ENCODE peak calls at places on chromosomes 11 and 22, in nine cellular contexts. One of them, this sample, is unnamed.

GRCh38 chr11:120055646-120056045 is 82.3 kb downstream of the TRIM29 start:
- DNase-seq in prostate gland: peak
- DNase-seq in GM12865: no peak
- DNase-seq in stomach: no peak
- DNase-seq in astrocyte of the spinal cord: peak
- DNase-seq in heart left ventricle: no peak
- DNase-seq in brain microvascular endothelial cell: no peak
- DNase-seq in IMR-90: no peak
- DNase-seq in GM12864: no peak
- DNase-seq in this sample: peak

GRCh38 chr11:36240746-36241295 is 48.4 kb downstream of the COMMD9 start:
- DNase-seq in stomach: no peak
- DNase-seq in prostate gland: no peak
- DNase-seq in brain microvascular endothelial cell: no peak
- DNase-seq in heart left ventricle: no peak
- DNase-seq in GM12864: no peak
- DNase-seq in GM12865: no peak
- DNase-seq in astrocyte of the spinal cord: no peak
- DNase-seq in IMR-90: no peak
- DNase-seq in this sample: no peak

GRCh38 chr11:33347490-33348125 is 90.4 kb downstream of the HIPK3 start:
- DNase-seq in GM12865: peak
- DNase-seq in stomach: no peak
- DNase-seq in brain microvascular endothelial cell: no peak
- DNase-seq in IMR-90: no peak
- DNase-seq in heart left ventricle: no peak
- DNase-seq in prostate gland: no peak
- DNase-seq in astrocyte of the spinal cord: no peak
- DNase-seq in GM12864: no peak
- DNase-seq in this sample: no peak

GRCh38 chr11:83249972-83250593 is 36.1 kb downstream of the CCDC90B start:
- DNase-seq in IMR-90: peak
- DNase-seq in GM12865: peak
- DNase-seq in GM12864: peak
- DNase-seq in brain microvascular endothelial cell: peak
- DNase-seq in heart left ventricle: no peak
- DNase-seq in prostate gland: peak
- DNase-seq in stomach: no peak
- DNase-seq in astrocyte of the spinal cord: peak
- DNase-seq in this sample: peak

GRCh38 chr11:32830413-32830738 is 649 bp downstream of the PRRG4 start:
- DNase-seq in GM12865: no peak
- DNase-seq in brain microvascular endothelial cell: no peak
- DNase-seq in astrocyte of the spinal cord: no peak
- DNase-seq in GM12864: no peak
- DNase-seq in IMR-90: no peak
- DNase-seq in prostate gland: peak
- DNase-seq in stomach: peak
- DNase-seq in heart left ventricle: no peak
- DNase-seq in this sample: peak

GRCh38 chr22:45290410-45290936 is 5.7 kb downstream of the UPK3A start:
- DNase-seq in GM12865: no peak
- DNase-seq in prostate gland: peak
- DNase-seq in IMR-90: peak
- DNase-seq in brain microvascular endothelial cell: peak
- DNase-seq in heart left ventricle: no peak
- DNase-seq in GM12864: no peak
- DNase-seq in astrocyte of the spinal cord: peak
- DNase-seq in stomach: peak
- DNase-seq in this sample: peak

GRCh38 chr11:37613031-37613430 is 1015.0 kb upstream of the RAG2 start:
- DNase-seq in prostate gland: no peak
- DNase-seq in stomach: no peak
- DNase-seq in GM12864: no peak
- DNase-seq in heart left ventricle: no peak
- DNase-seq in astrocyte of the spinal cord: no peak
- DNase-seq in GM12865: no peak
- DNase-seq in brain microvascular endothelial cell: no peak
- DNase-seq in IMR-90: no peak
- DNase-seq in this sample: no peak

GRCh38 chr11:12179019-12179418 is 68.6 kb downstream of the MICAL2 start:
- DNase-seq in GM12865: no peak
- DNase-seq in heart left ventricle: no peak
- DNase-seq in IMR-90: no peak
- DNase-seq in stomach: peak
- DNase-seq in GM12864: no peak
- DNase-seq in astrocyte of the spinal cord: no peak
- DNase-seq in brain microvascular endothelial cell: no peak
- DNase-seq in prostate gland: no peak
- DNase-seq in this sample: no peak

GRCh38 chr11:2301631-2302272 is at the start of the genes C11orf21 and TSPAN32:
- DNase-seq in prostate gland: no peak
- DNase-seq in brain microvascular endothelial cell: no peak
- DNase-seq in GM12864: no peak
- DNase-seq in GM12865: peak
- DNase-seq in heart left ventricle: peak
- DNase-seq in IMR-90: peak
- DNase-seq in stomach: peak
- DNase-seq in astrocyte of the spinal cord: peak
- DNase-seq in this sample: no peak

GRCh38 chr11:2302280-2302843 is 549 bp downstream of the TSPAN32 start:
- DNase-seq in GM12865: no peak
- DNase-seq in astrocyte of the spinal cord: no peak
- DNase-seq in brain microvascular endothelial cell: no peak
- DNase-seq in heart left ventricle: no peak
- DNase-seq in stomach: no peak
- DNase-seq in prostate gland: no peak
- DNase-seq in IMR-90: no peak
- DNase-seq in GM12864: no peak
- DNase-seq in this sample: no peak

GRCh38 chr11:2300290-2300935 is 1.3 kb downstream of the C11orf21 start:
- DNase-seq in GM12865: no peak
- DNase-seq in stomach: peak
- DNase-seq in astrocyte of the spinal cord: no peak
- DNase-seq in GM12864: no peak
- DNase-seq in IMR-90: no peak
- DNase-seq in brain microvascular endothelial cell: no peak
- DNase-seq in prostate gland: no peak
- DNase-seq in heart left ventricle: no peak
- DNase-seq in this sample: no peak

GRCh38 chr11:2299773-2300172 is 1.9 kb downstream of the C11orf21 start:
- DNase-seq in prostate gland: no peak
- DNase-seq in GM12864: no peak
- DNase-seq in stomach: peak
- DNase-seq in GM12865: no peak
- DNase-seq in IMR-90: no peak
- DNase-seq in heart left ventricle: no peak
- DNase-seq in brain microvascular endothelial cell: no peak
- DNase-seq in astrocyte of the spinal cord: no peak
- DNase-seq in this sample: no peak

GRCh38 chr11:2300936-2301630 is 635 bp downstream of the C11orf21 start:
- DNase-seq in heart left ventricle: no peak
- DNase-seq in prostate gland: no peak
- DNase-seq in brain microvascular endothelial cell: no peak
- DNase-seq in GM12864: no peak
- DNase-seq in astrocyte of the spinal cord: no peak
- DNase-seq in IMR-90: no peak
- DNase-seq in stomach: peak
- DNase-seq in GM12865: no peak
- DNase-seq in this sample: no peak
- H3K4me3 ChIP-seq in heart left ventricle: peak
- H3K4me3 ChIP-seq in prostate gland: no peak
- H3K4me3 ChIP-seq in brain microvascular endothelial cell: no peak
- H3K4me3 ChIP-seq in GM12864: no peak
- H3K4me3 ChIP-seq in astrocyte of the spinal cord: no peak
- H3K4me3 ChIP-seq in IMR-90: no peak
- H3K4me3 ChIP-seq in stomach: peak
- H3K4me3 ChIP-seq in GM12865: no peak
- H3K4me3 ChIP-seq in this sample: no peak

GRCh38 chr11:46410021-46410420 is 18.4 kb upstream of the CHRM4 start:
- DNase-seq in IMR-90: no peak
- DNase-seq in brain microvascular endothelial cell: no peak
- DNase-seq in heart left ventricle: no peak
- DNase-seq in GM12865: no peak
- DNase-seq in astrocyte of the spinal cord: peak
- DNase-seq in GM12864: no peak
- DNase-seq in stomach: no peak
- DNase-seq in prostate gland: no peak
- DNase-seq in this sample: no peak
- TF ChIP-seq CTCF in IMR-90: peak
- TF ChIP-seq CTCF in brain microvascular endothelial cell: peak
- TF ChIP-seq CTCF in heart left ventricle: no peak
- TF ChIP-seq CTCF in GM12865: no peak
- TF ChIP-seq CTCF in astrocyte of the spinal cord: peak
- TF ChIP-seq CTCF in GM12864: no peak
- TF ChIP-seq CTCF in stomach: no peak
- TF ChIP-seq CTCF in prostate gland: no peak
- TF ChIP-seq CTCF in this sample: peak

GRCh38 chr11:47270331-47271271 is 668 bp downstream of the MADD start:
- DNase-seq in astrocyte of the spinal cord: peak
- DNase-seq in prostate gland: peak
- DNase-seq in IMR-90: peak
- DNase-seq in GM12865: peak
- DNase-seq in GM12864: no peak
- DNase-seq in stomach: no peak
- DNase-seq in heart left ventricle: peak
- DNase-seq in brain microvascular endothelial cell: peak
- DNase-seq in this sample: peak

GRCh38 chr11:47272706-47273105 is 2.8 kb downstream of the MADD start:
- DNase-seq in stomach: no peak
- DNase-seq in GM12865: peak
- DNase-seq in prostate gland: no peak
- DNase-seq in GM12864: no peak
- DNase-seq in IMR-90: peak
- DNase-seq in astrocyte of the spinal cord: no peak
- DNase-seq in brain microvascular endothelial cell: no peak
- DNase-seq in heart left ventricle: no peak
- DNase-seq in this sample: no peak

GRCh38 chr11:47269829-47270305 is at the start of gene MADD:
- DNase-seq in prostate gland: peak
- DNase-seq in GM12864: peak
- DNase-seq in brain microvascular endothelial cell: peak
- DNase-seq in stomach: peak
- DNase-seq in heart left ventricle: peak
- DNase-seq in GM12865: peak
- DNase-seq in IMR-90: peak
- DNase-seq in astrocyte of the spinal cord: peak
- DNase-seq in this sample: no peak

GRCh38 chr11:47271961-47272661 is 2.2 kb downstream of the MADD start:
- DNase-seq in astrocyte of the spinal cord: no peak
- DNase-seq in IMR-90: no peak
- DNase-seq in GM12864: no peak
- DNase-seq in brain microvascular endothelial cell: no peak
- DNase-seq in prostate gland: no peak
- DNase-seq in heart left ventricle: peak
- DNase-seq in stomach: peak
- DNase-seq in GM12865: peak
- DNase-seq in this sample: no peak

GRCh38 chr11:47271328-47271727 is 1.4 kb downstream of the MADD start:
- DNase-seq in GM12864: no peak
- DNase-seq in stomach: no peak
- DNase-seq in GM12865: no peak
- DNase-seq in astrocyte of the spinal cord: no peak
- DNase-seq in heart left ventricle: no peak
- DNase-seq in brain microvascular endothelial cell: no peak
- DNase-seq in IMR-90: no peak
- DNase-seq in prostate gland: no peak
- DNase-seq in this sample: no peak
- H3K4me3 ChIP-seq in GM12864: peak
- H3K4me3 ChIP-seq in stomach: peak
- H3K4me3 ChIP-seq in GM12865: peak
- H3K4me3 ChIP-seq in astrocyte of the spinal cord: no peak
- H3K4me3 ChIP-seq in heart left ventricle: no peak
- H3K4me3 ChIP-seq in brain microvascular endothelial cell: no peak
- H3K4me3 ChIP-seq in IMR-90: no peak
- H3K4me3 ChIP-seq in prostate gland: no peak
- H3K4me3 ChIP-seq in this sample: no peak

DNA sequence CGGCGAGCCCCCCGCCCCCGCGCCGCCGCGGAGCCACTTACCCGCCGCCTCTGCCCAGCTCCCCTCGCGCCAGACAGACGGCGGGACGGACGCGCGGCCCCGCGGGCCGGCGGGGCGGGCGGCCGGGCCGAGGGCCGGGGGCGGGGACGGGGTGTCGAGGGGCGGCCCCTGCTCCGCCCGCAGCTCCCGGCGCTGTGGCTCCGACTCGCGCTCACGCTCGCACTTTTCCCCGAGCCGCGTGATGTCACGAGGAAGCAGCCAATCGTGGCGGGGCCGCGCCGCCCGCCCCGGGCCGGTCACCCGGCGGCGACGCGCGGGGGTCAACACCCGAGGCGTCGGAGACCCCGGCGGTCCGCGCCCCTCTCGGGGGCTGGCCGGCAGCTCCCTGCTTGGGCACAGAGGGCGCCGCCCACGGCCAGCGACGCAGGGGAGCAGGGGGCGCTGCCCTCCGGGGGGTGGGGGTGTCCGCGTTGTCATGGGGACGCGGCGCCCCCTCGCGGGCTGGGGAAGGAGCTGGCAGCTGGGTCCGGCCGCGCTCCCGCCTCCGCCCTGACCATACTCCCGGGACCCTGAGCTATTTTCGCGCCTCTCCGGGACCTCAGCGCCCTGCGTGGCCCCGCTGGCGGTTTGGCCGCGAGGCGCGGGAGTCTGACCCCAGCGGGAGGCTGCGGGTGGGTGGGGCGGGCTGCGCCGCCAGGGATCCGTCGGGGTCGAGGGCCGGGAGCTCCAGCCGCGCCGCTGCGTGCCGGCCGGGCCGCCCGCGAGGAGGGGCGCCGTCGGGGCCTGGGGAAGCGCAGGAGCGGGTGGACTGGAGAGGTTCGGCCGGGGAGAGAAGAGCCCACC is at the start of gene CHRM4:
- DNase-seq in brain microvascular endothelial cell: no peak
- DNase-seq in stomach: no peak
- DNase-seq in astrocyte of the spinal cord: no peak
- DNase-seq in IMR-90: peak
- DNase-seq in heart left ventricle: no peak
- DNase-seq in GM12865: no peak
- DNase-seq in prostate gland: no peak
- DNase-seq in GM12864: no peak
- DNase-seq in this sample: no peak
- TF ChIP-seq CTCF in brain microvascular endothelial cell: peak
- TF ChIP-seq CTCF in stomach: peak
- TF ChIP-seq CTCF in astrocyte of the spinal cord: peak
- TF ChIP-seq CTCF in IMR-90: peak
- TF ChIP-seq CTCF in heart left ventricle: peak
- TF ChIP-seq CTCF in GM12865: peak
- TF ChIP-seq CTCF in prostate gland: no peak
- TF ChIP-seq CTCF in GM12864: peak
- TF ChIP-seq CTCF in this sample: peak

DNA sequence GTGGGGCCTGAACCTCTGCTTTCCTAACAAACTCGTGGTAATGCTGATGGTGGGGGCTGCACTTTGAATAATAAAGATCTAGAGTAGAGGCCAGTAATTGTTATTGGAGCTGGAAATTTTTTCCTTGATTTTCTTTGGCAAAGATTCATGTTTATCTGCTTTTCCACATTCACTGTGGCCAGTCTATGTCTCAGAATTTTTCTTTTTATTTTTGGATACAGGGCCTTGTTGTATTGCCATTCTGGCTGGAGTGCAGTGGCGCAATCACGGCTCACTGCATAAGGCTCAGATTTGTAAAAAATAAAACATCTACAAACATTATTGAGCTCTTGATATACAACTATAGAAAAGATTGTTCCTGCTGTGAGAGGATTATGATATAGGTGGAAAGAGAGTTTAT is 1.6 kb downstream of the TMEM135 start:
- DNase-seq in heart left ventricle: no peak
- DNase-seq in IMR-90: peak
- DNase-seq in stomach: no peak
- DNase-seq in astrocyte of the spinal cord: peak
- DNase-seq in GM12864: no peak
- DNase-seq in brain microvascular endothelial cell: no peak
- DNase-seq in prostate gland: no peak
- DNase-seq in GM12865: no peak
- DNase-seq in this sample: no peak
- H3K4me3 ChIP-seq in heart left ventricle: peak
- H3K4me3 ChIP-seq in IMR-90: peak
- H3K4me3 ChIP-seq in stomach: peak
- H3K4me3 ChIP-seq in astrocyte of the spinal cord: peak
- H3K4me3 ChIP-seq in GM12864: no peak
- H3K4me3 ChIP-seq in brain microvascular endothelial cell: peak
- H3K4me3 ChIP-seq in prostate gland: no peak
- H3K4me3 ChIP-seq in GM12865: peak
- H3K4me3 ChIP-seq in this sample: no peak